ENCODE peak calls at places on chromosomes 6 and 20, in six cellular contexts. W is IMR-90, U is mesendoderm, I is H1, P is mesenchymal stem cell, B is neuronal stem cell. R is an unnamed sample.

GRCh38 chr20:20491110-20491783 is 123.3 kb downstream of the INSM1 start:
- DNase-seq in W (peak; percentile 82), U (no peak), I (no peak), P (no peak), B (no peak), R (no peak)

GRCh38 chr20:29443819-29444218 is 1813.6 kb upstream of the DEFB115 start:
- DNase-seq in W (no peak), U (no peak), I (no peak), P (no peak), B (no peak), R (no peak)

GRCh38 chr6:126170875-126171489 is 168.9 kb upstream of the CENPW start:
- DNase-seq in W (peak; percentile 26), U (peak; percentile 62), I (no peak), P (peak; percentile 34), B (no peak), R (no peak)

GRCh38 chr6:40907198-40907701 is 131.8 kb downstream of the UNC5CL start:
- DNase-seq in W (peak; percentile 9), U (no peak), I (no peak), P (peak; percentile 11), B (no peak), R (no peak)

GRCh38 chr6:47520282-47520681 is 42.7 kb downstream of the CD2AP start:
- DNase-seq in W (no peak), U (peak; percentile 16), I (no peak), P (no peak), B (no peak), R (no peak)

GRCh38 chr6:108714774-108715414 is 133.3 kb upstream of the ARMC2 start:
- DNase-seq in W (peak; percentile 42), U (no peak), I (no peak), P (no peak), B (no peak), R (no peak)

GRCh38 chr20:46160661-46161060 is 42.5 kb downstream of the CD40 start:
- DNase-seq in W (no peak), U (no peak), I (no peak), P (no peak), B (no peak), R (no peak)

GRCh38 chr6:37092851-37093727 is 76.9 kb upstream of the PIM1 start:
- DNase-seq in W (no peak), U (no peak), I (no peak), P (no peak), B (no peak), R (no peak)

GRCh38 chr20:8170921-8171320 is 38.9 kb downstream of the PLCB1 start:
- DNase-seq in W (no peak), U (no peak), I (no peak), P (no peak), B (no peak), R (no peak)

GRCh38 chr6:138804986-138805385 is 9.1 kb downstream of the ECT2L start:
- DNase-seq in W (peak; percentile 13), U (no peak), I (no peak), P (no peak), B (no peak), R (no peak)

GRCh38 chr6:109025639-109026038 is 69.0 kb downstream of the SESN1 start:
- DNase-seq in W (no peak), U (no peak), I (no peak), P (no peak), B (no peak), R (no peak)

GRCh38 chr6:78552435-78552834 is 314.9 kb upstream of the IRAK1BP1 start:
- DNase-seq in W (no peak), U (no peak), I (no peak), P (no peak), B (no peak), R (no peak)

GRCh38 chr6:154732538-154732823 is 735 bp upstream of the SCAF8 start:
- DNase-seq in W (no peak), U (no peak), I (no peak), P (no peak), B (no peak), R (peak; percentile 72)

GRCh38 chr20:50172347-50173013 is 18.1 kb upstream of the CEBPB start:
- DNase-seq in W (peak; percentile 65), U (peak; percentile 97), I (peak; percentile 89), P (peak; percentile 93), B (peak; percentile 74), R (peak; percentile 98)

GRCh38 chr6:134640975-134641429 is 308.9 kb downstream of the ALDH8A1 start:
- DNase-seq in W (peak; percentile 95), U (peak; percentile 82), I (peak; percentile 74), P (peak; percentile 94), B (peak; percentile 65), R (peak; percentile 68)

GRCh38 chr6:35096129-35096852 is 44.8 kb downstream of the TCP11 start:
- DNase-seq in W (peak; percentile 81), U (no peak), I (no peak), P (peak; percentile 88), B (no peak), R (no peak)

GRCh38 chr6:158040804-158041347 is 59.2 kb downstream of the SYNJ2 start:
- DNase-seq in W (peak; percentile 90), U (no peak), I (no peak), P (peak; percentile 90), B (no peak), R (no peak)

GRCh38 chr20:53816872-53817398 is 223.3 kb upstream of the ZNF217 start:
- DNase-seq in W (no peak), U (no peak), I (no peak), P (no peak), B (no peak), R (no peak)

GRCh38 chr20:2756056-2756611 is 44.3 kb downstream of the CPXM1 start:
- DNase-seq in W (peak; percentile 51), U (peak; percentile 72), I (peak; percentile 68), P (peak; percentile 58), B (peak; percentile 65), R (peak; percentile 79)

GRCh38 chr6:137271245-137272183 is 52.3 kb upstream of the IFNGR1 start:
- DNase-seq in W (peak; percentile 63), U (peak; percentile 72), I (no peak), P (peak; percentile 65), B (peak; percentile 39), R (no peak)

GRCh38 chr6:3624268-3625136 is 127.0 kb downstream of the PXDC1 start:
- DNase-seq in W (no peak), U (no peak), I (peak; percentile 45), P (no peak), B (no peak), R (no peak)

GRCh38 chr20:38970302-38970701 is 8.2 kb downstream of the DHX35 start:
- DNase-seq in W (peak; percentile 88), U (no peak), I (no peak), P (peak; percentile 77), B (no peak), R (no peak)

GRCh38 chr6:149766156-149766768 is 16.7 kb downstream of the PCMT1 start:
- DNase-seq in W (peak; percentile 61), U (no peak), I (no peak), P (no peak), B (no peak), R (no peak)

GRCh38 chr20:35303382-35303734 is 11.1 kb upstream of the FAM83C start:
- DNase-seq in W (no peak), U (no peak), I (no peak), P (no peak), B (no peak), R (no peak)
- H4K8ac ChIP-seq in W (peak overlapping the region; percentile 7), U (no peak overlapping the region), I (no peak overlapping the region), P (peak overlapping the region; percentile 93), B (no peak overlapping the region), R (no peak overlapping the region)

GRCh38 chr6:32972353-32973143 is 4.2 kb downstream of the BRD2 start:
- DNase-seq in W (no peak), U (no peak), I (no peak), P (no peak), B (no peak), R (no peak)

GRCh38 chr6:32971581-32972352 is 3.4 kb downstream of the BRD2 start:
- DNase-seq in W (peak; percentile 100), U (peak; percentile 100), I (peak; percentile 99), P (peak; percentile 100), B (peak; percentile 100), R (peak; percentile 99)

GRCh38 chr6:32970413-32971244 is 2.2 kb downstream of the BRD2 start:
- DNase-seq in W (peak; percentile 90), U (peak; percentile 96), I (peak; percentile 87), P (peak; percentile 93), B (peak; percentile 70), R (peak; percentile 80)

GRCh38 chr6:32969685-32970412 is 1.5 kb downstream of the BRD2 start:
- DNase-seq in W (peak; percentile 97), U (peak; percentile 97), I (no peak), P (peak; percentile 95), B (peak; percentile 86), R (peak; percentile 81)

GRCh38 chr6:32971245-32971580 is 2.8 kb downstream of the BRD2 start:
- DNase-seq in W (no peak), U (no peak), I (no peak), P (no peak), B (no peak), R (no peak)
- H4K8ac ChIP-seq in W (peak overlapping the region; percentile 100), U (peak overlapping the region; percentile 98), I (peak overlapping the region; percentile 97), P (peak overlapping the region; percentile 98), B (no peak overlapping the region), R (peak overlapping the region; percentile 79)

GRCh38 chr6:56459030-56459805 is 183.5 kb downstream of the DST start:
- DNase-seq in W (no peak), U (no peak), I (no peak), P (no peak), B (no peak), R (no peak)
- H4K8ac ChIP-seq in W (no peak overlapping the region), U (no peak overlapping the region), I (no peak overlapping the region), P (no peak overlapping the region), B (no peak overlapping the region), R (no peak overlapping the region)

GRCh38 chr6:75305573-75305972 is 21.0 kb upstream of the TMEM30A start:
- DNase-seq in W (no peak), U (no peak), I (no peak), P (no peak), B (no peak), R (no peak)
- H4K8ac ChIP-seq in W (no peak overlapping the region), U (no peak overlapping the region), I (no peak overlapping the region), P (no peak overlapping the region), B (no peak overlapping the region), R (no peak overlapping the region)

DNA sequence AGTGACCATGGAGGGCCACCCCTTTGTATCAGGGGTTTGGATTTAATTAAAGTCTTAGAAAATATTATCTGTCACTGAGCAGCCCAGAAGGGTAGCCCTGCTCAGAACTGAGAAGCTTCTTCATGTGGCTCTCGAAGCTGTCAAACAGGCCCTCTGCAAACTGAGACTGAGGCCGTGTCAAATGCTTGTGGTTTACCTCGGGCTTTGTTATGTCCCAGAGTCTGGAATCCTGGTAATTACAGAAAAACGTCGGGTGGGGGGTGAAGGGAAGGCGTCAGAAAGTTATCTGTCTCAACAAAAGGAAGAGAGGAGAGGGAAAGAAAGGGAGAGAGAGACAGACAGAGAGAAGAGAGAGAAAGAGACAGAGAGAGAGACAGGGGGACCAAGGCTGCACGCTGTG is 200.8 kb downstream of the BMP7 start:
- DNase-seq in W (no peak), U (peak; percentile 23), I (no peak), P (peak; percentile 65), B (no peak), R (no peak)
- H4K8ac ChIP-seq in W (no peak overlapping the region), U (no peak overlapping the region), I (no peak overlapping the region), P (no peak overlapping the region), B (no peak overlapping the region), R (no peak overlapping the region)

GRCh38 chr20:17680128-17680835 is 1.8 kb downstream of the RRBP1 start:
- DNase-seq in W (peak; percentile 71), U (peak; percentile 94), I (no peak), P (peak; percentile 89), B (peak; percentile 20), R (no peak)
- H4K8ac ChIP-seq in W (no peak overlapping the region), U (no peak overlapping the region), I (peak overlapping the region; percentile 58), P (no peak overlapping the region), B (no peak overlapping the region), R (no peak overlapping the region)